ENCODE peak calls at places on chromosome 10, in seven cellular contexts. T is SK-N-SH; V is bronchial epithelial cell; G is right lobe of liver; F is GDM1; H is GM23248; K is stimulated activated CD8-positive, alpha-beta memory T cell treated with anti-CD3 and anti-CD28 coated beads, Interleukin-15, amount 100 ng/mL, for 1 hour. X is an unnamed sample.

GRCh38 chr10:103193820-103194529 is 903 bp upstream of the NT5C2 start:
- DNase-seq in T (peak), V (peak), G (no peak), F (no peak), H (peak), K (no peak), X (no peak)

GRCh38 chr10:93600861-93601773 is at the start of gene RBP4:
- DNase-seq in T (peak), V (peak), G (peak), F (no peak), H (peak), K (no peak), X (peak)

GRCh38 chr10:133257489-133258065 is 19.1 kb downstream of the ADAM8 start:
- DNase-seq in T (peak), V (peak), G (peak), F (peak), H (peak), K (no peak), X (no peak)

GRCh38 chr10:110500515-110500905 is 2.8 kb downstream of the DUSP5 start:
- DNase-seq in T (no peak), V (peak), G (no peak), F (no peak), H (peak), K (no peak), X (no peak)

GRCh38 chr10:110547139-110547761 is 20.2 kb upstream of the SMC3 start:
- DNase-seq in T (peak), V (peak), G (no peak), F (peak), H (peak), K (no peak), X (no peak)

GRCh38 chr10:49076741-49077521 is 38.4 kb downstream of the VSTM4 start:
- DNase-seq in T (no peak), V (no peak), G (no peak), F (peak), H (no peak), K (no peak), X (no peak)

GRCh38 chr10:114026189-114027040 is 17.3 kb upstream of the ADRB1 start:
- DNase-seq in T (no peak), V (peak), G (no peak), F (no peak), H (peak), K (no peak), X (no peak)

GRCh38 chr10:14153570-14154055 is 177.1 kb downstream of the FRMD4A start:
- DNase-seq in T (no peak), V (no peak), G (no peak), F (no peak), H (no peak), K (no peak), X (no peak)

GRCh38 chr10:80699602-80700039 is 161.9 kb downstream of the SH2D4B start:
- DNase-seq in T (peak), V (peak), G (peak), F (peak), H (peak), K (peak), X (peak)

GRCh38 chr10:89427629-89428028 is 13.3 kb downstream of the IFIT5 start:
- DNase-seq in T (no peak), V (peak), G (no peak), F (no peak), H (peak), K (no peak), X (no peak)

X was measured in neural crest cell.